ENCODE peak calls at places on chromosome 7, in nine cellular contexts. One of them, this sample, is unnamed.

GRCh38 chr7:83970081-83970480 is 224.5 kb downstream of the SEMA3A start:
- DNase-seq in A549: no peak
- DNase-seq in ovary: no peak
- DNase-seq in suprapubic skin: no peak
- DNase-seq in spleen: no peak
- DNase-seq in transverse colon: no peak
- DNase-seq in upper lobe of left lung: no peak
- DNase-seq in esophagus squamous epithelium: no peak
- DNase-seq in testis: no peak
- DNase-seq in this sample: no peak

GRCh38 chr7:44854644-44855364 is 6.9 kb upstream of the H2AZ2 start:
- DNase-seq in A549: no peak
- DNase-seq in ovary: no peak
- DNase-seq in suprapubic skin: no peak
- DNase-seq in spleen: no peak
- DNase-seq in transverse colon: no peak
- DNase-seq in upper lobe of left lung: no peak
- DNase-seq in esophagus squamous epithelium: no peak
- DNase-seq in testis: no peak
- DNase-seq in this sample: no peak

GRCh38 chr7:33845991-33846509 is 59.3 kb upstream of the BMPER start:
- DNase-seq in A549: no peak
- DNase-seq in ovary: peak; percentile 80
- DNase-seq in suprapubic skin: no peak
- DNase-seq in spleen: no peak
- DNase-seq in transverse colon: no peak
- DNase-seq in upper lobe of left lung: no peak
- DNase-seq in esophagus squamous epithelium: no peak
- DNase-seq in testis: peak; percentile 57
- DNase-seq in this sample: no peak

GRCh38 chr7:133601607-133602006 is 348.7 kb downstream of the EXOC4 start:
- DNase-seq in A549: no peak
- DNase-seq in ovary: no peak
- DNase-seq in suprapubic skin: no peak
- DNase-seq in spleen: no peak
- DNase-seq in transverse colon: no peak
- DNase-seq in upper lobe of left lung: no peak
- DNase-seq in esophagus squamous epithelium: no peak
- DNase-seq in testis: no peak
- DNase-seq in this sample: no peak

GRCh38 chr7:156843157-156843556 is 49.8 kb downstream of the LMBR1 start:
- DNase-seq in A549: no peak
- DNase-seq in ovary: no peak
- DNase-seq in suprapubic skin: no peak
- DNase-seq in spleen: no peak
- DNase-seq in transverse colon: no peak
- DNase-seq in upper lobe of left lung: no peak
- DNase-seq in esophagus squamous epithelium: no peak
- DNase-seq in testis: no peak
- DNase-seq in this sample: no peak

GRCh38 chr7:45220846-45221245 is 63.3 kb downstream of the RAMP3 start:
- DNase-seq in A549: no peak
- DNase-seq in ovary: no peak
- DNase-seq in suprapubic skin: no peak
- DNase-seq in spleen: no peak
- DNase-seq in transverse colon: no peak
- DNase-seq in upper lobe of left lung: no peak
- DNase-seq in esophagus squamous epithelium: no peak
- DNase-seq in testis: no peak
- DNase-seq in this sample: no peak

GRCh38 chr7:42222119-42222518 is 14.9 kb downstream of the GLI3 start:
- DNase-seq in A549: no peak
- DNase-seq in ovary: no peak
- DNase-seq in suprapubic skin: no peak
- DNase-seq in spleen: no peak
- DNase-seq in transverse colon: no peak
- DNase-seq in upper lobe of left lung: no peak
- DNase-seq in esophagus squamous epithelium: no peak
- DNase-seq in testis: no peak
- DNase-seq in this sample: no peak

GRCh38 chr7:85004402-85004801 is 182.5 kb downstream of the SEMA3D start:
- DNase-seq in A549: no peak
- DNase-seq in ovary: no peak
- DNase-seq in suprapubic skin: no peak
- DNase-seq in spleen: no peak
- DNase-seq in transverse colon: no peak
- DNase-seq in upper lobe of left lung: no peak
- DNase-seq in esophagus squamous epithelium: no peak
- DNase-seq in testis: no peak
- DNase-seq in this sample: no peak

GRCh38 chr7:36881206-36881605 is 156.9 kb upstream of the AOAH start:
- DNase-seq in A549: no peak
- DNase-seq in ovary: no peak
- DNase-seq in suprapubic skin: no peak
- DNase-seq in spleen: no peak
- DNase-seq in transverse colon: no peak
- DNase-seq in upper lobe of left lung: no peak
- DNase-seq in esophagus squamous epithelium: no peak
- DNase-seq in testis: no peak
- DNase-seq in this sample: no peak

GRCh38 chr7:74271742-74272141 is 17.5 kb upstream of the CLIP2 start:
- DNase-seq in A549: no peak
- DNase-seq in ovary: no peak
- DNase-seq in suprapubic skin: no peak
- DNase-seq in spleen: no peak
- DNase-seq in transverse colon: no peak
- DNase-seq in upper lobe of left lung: no peak
- DNase-seq in esophagus squamous epithelium: no peak
- DNase-seq in testis: no peak
- DNase-seq in this sample: no peak

GRCh38 chr7:151537818-151538561 is 18.3 kb upstream of the RHEB start:
- DNase-seq in A549: no peak
- DNase-seq in ovary: peak; percentile 30
- DNase-seq in suprapubic skin: no peak
- DNase-seq in spleen: no peak
- DNase-seq in transverse colon: no peak
- DNase-seq in upper lobe of left lung: no peak
- DNase-seq in esophagus squamous epithelium: no peak
- DNase-seq in testis: peak; percentile 68
- DNase-seq in this sample: no peak

GRCh38 chr7:149662591-149663095 is 110.7 kb downstream of the ZNF467 start:
- DNase-seq in A549: peak; percentile 33
- DNase-seq in ovary: no peak
- DNase-seq in suprapubic skin: peak; percentile 69
- DNase-seq in spleen: peak; percentile 83
- DNase-seq in transverse colon: peak; percentile 78
- DNase-seq in upper lobe of left lung: peak; percentile 62
- DNase-seq in esophagus squamous epithelium: no peak
- DNase-seq in testis: peak; percentile 34
- DNase-seq in this sample: peak; percentile 83

GRCh38 chr7:149669121-149669818 is 104.1 kb downstream of the ZNF467 start:
- DNase-seq in A549: no peak
- DNase-seq in ovary: no peak
- DNase-seq in suprapubic skin: no peak
- DNase-seq in spleen: no peak
- DNase-seq in transverse colon: no peak
- DNase-seq in upper lobe of left lung: no peak
- DNase-seq in esophagus squamous epithelium: no peak
- DNase-seq in testis: no peak
- DNase-seq in this sample: no peak

GRCh38 chr7:149664666-149665065 is 108.7 kb downstream of the ZNF467 start:
- DNase-seq in A549: no peak
- DNase-seq in ovary: no peak
- DNase-seq in suprapubic skin: no peak
- DNase-seq in spleen: no peak
- DNase-seq in transverse colon: no peak
- DNase-seq in upper lobe of left lung: no peak
- DNase-seq in esophagus squamous epithelium: no peak
- DNase-seq in testis: no peak
- DNase-seq in this sample: no peak

GRCh38 chr7:149666360-149666905 is 107.0 kb downstream of the ZNF467 start:
- DNase-seq in A549: no peak
- DNase-seq in ovary: no peak
- DNase-seq in suprapubic skin: no peak
- DNase-seq in spleen: no peak
- DNase-seq in transverse colon: no peak
- DNase-seq in upper lobe of left lung: no peak
- DNase-seq in esophagus squamous epithelium: no peak
- DNase-seq in testis: no peak
- DNase-seq in this sample: no peak

DNA sequence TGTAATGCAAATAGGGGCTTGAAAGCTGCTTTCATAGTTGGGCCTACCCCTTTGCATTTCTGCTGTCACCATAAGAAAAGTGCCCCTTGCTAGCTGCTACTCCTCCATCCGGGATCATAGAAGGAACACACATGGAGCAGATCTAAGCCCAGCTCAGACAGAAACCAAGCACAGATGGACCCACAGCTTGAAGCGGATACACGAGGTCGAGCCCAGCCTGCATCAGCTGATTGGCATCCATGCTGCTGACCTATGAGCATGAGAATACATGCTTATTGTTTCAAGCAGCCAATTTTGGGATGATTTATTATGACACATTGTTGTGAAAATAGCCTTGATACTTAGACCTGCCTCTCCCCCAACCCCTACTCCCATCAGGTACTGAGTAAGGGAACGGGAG is 109.2 kb downstream of the ZNF467 start:
- DNase-seq in A549: no peak
- DNase-seq in ovary: no peak
- DNase-seq in suprapubic skin: no peak
- DNase-seq in spleen: no peak
- DNase-seq in transverse colon: no peak
- DNase-seq in upper lobe of left lung: no peak
- DNase-seq in esophagus squamous epithelium: no peak
- DNase-seq in testis: no peak
- DNase-seq in this sample: no peak
- TF ChIP-seq POLR2A in A549: no peak
- TF ChIP-seq POLR2A in ovary: no peak
- TF ChIP-seq POLR2A in suprapubic skin: no peak
- TF ChIP-seq POLR2A in spleen: no peak
- TF ChIP-seq POLR2A in transverse colon: no peak
- TF ChIP-seq POLR2A in upper lobe of left lung: no peak
- TF ChIP-seq POLR2A in esophagus squamous epithelium: no peak
- TF ChIP-seq POLR2A in testis: no peak
- TF ChIP-seq POLR2A in this sample: no peak

DNA sequence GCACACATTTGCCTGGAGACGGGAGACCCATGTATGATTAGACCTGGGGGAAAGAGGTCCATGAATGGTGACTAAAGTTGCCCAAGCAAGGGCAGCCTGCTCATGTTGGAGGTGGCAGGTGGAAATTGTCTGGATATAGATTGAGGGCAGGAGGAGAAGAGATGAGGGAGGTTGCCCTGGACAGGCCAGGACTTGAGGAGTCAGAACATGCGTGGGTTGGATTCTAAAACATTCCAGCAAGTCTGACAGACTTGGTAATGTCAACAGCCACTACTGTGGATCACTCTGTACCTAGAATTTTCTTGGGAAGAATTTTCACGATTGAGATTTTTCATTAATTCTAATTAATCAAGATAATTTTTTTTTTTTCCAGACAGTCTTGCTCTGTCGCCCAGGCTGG is 19.1 kb upstream of the SVOPL start:
- DNase-seq in A549: no peak
- DNase-seq in ovary: no peak
- DNase-seq in suprapubic skin: no peak
- DNase-seq in spleen: no peak
- DNase-seq in transverse colon: no peak
- DNase-seq in upper lobe of left lung: no peak
- DNase-seq in esophagus squamous epithelium: no peak
- DNase-seq in testis: no peak
- DNase-seq in this sample: no peak
- H3K4me3 ChIP-seq in A549: no peak overlapping the region
- H3K4me3 ChIP-seq in ovary: no peak overlapping the region
- H3K4me3 ChIP-seq in suprapubic skin: no peak overlapping the region
- H3K4me3 ChIP-seq in spleen: no peak overlapping the region
- H3K4me3 ChIP-seq in transverse colon: no peak overlapping the region
- H3K4me3 ChIP-seq in upper lobe of left lung: no peak overlapping the region
- H3K4me3 ChIP-seq in esophagus squamous epithelium: no peak overlapping the region
- H3K4me3 ChIP-seq in testis: no peak overlapping the region
- H3K4me3 ChIP-seq in this sample: no peak overlapping the region

DNA sequence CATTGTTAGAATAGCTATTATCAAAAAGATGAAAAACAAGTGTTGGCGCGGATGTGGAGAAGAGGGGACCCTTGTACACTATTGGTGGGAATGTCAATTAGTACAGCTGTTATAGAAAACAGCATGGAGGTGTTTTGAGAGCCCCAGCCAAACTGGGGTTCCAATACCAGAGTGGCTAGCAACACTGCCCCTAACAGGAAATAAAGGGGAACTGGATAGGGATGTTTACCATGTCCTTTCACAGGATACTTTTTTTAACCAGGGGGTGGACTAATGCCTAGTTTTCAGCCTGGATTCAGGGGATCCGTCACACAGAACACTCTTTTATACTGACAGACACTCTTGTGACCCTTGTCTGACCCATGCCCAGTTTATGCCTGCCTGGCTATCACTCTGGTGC is 6.9 kb upstream of the GSTK1 start:
- DNase-seq in A549: no peak
- DNase-seq in ovary: no peak
- DNase-seq in suprapubic skin: no peak
- DNase-seq in spleen: no peak
- DNase-seq in transverse colon: no peak
- DNase-seq in upper lobe of left lung: no peak
- DNase-seq in esophagus squamous epithelium: no peak
- DNase-seq in testis: no peak
- DNase-seq in this sample: no peak
- TF ChIP-seq CTCF in A549: no peak
- TF ChIP-seq CTCF in ovary: no peak
- TF ChIP-seq CTCF in suprapubic skin: no peak
- TF ChIP-seq CTCF in spleen: no peak
- TF ChIP-seq CTCF in transverse colon: no peak
- TF ChIP-seq CTCF in upper lobe of left lung: no peak
- TF ChIP-seq CTCF in esophagus squamous epithelium: no peak
- TF ChIP-seq CTCF in testis: no peak
- TF ChIP-seq CTCF in this sample: peak; percentile 14

DNA sequence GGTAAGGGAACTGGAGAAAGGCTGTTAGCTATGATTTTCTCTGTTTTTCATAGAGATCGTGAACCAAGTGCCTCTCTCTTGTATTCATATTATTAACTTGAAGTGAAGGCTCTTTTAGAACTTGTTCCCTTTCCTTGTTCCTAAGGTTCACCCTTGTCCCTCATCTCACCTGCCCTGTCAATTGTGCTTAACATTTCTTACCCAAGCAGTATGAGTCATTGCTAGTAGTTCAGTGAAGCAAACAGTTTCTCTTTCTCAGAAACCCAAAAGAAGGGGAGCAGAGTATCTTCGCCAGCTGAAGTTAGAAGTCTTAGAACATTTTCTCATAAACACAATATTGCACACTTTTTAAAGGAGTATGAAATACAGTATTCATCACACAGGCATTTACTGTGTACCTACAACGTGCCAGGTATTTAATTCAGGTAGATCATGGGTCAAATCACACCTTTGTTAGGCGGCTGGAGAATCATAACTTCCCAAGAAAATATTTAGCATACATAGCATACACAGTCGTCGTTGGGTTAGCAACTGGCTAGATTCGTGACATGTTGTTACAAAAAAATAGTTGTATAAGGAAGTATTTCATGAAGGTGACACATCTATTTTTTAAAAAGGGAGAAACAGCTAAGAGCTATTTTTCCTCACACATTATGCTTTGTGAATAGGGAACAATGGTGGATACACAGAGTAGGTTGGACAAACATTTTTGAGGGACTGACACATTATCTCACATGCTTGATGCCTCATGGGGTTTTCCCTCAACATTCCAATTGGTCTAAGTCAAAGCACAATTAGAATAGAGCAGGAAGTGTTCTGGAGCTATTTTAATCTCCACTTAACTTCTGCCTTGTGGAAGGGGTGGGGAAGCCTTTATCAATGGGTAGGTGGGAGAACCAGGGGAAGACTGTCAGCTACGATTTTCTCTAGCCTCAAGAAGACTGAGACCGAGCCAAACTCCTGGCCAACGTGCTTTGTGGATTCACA is 13.2 kb downstream of the HDAC9 start:
- DNase-seq in A549: peak; percentile 23
- DNase-seq in ovary: no peak
- DNase-seq in suprapubic skin: no peak
- DNase-seq in spleen: no peak
- DNase-seq in transverse colon: no peak
- DNase-seq in upper lobe of left lung: peak; percentile 26
- DNase-seq in esophagus squamous epithelium: no peak
- DNase-seq in testis: no peak
- DNase-seq in this sample: no peak
- TF ChIP-seq POLR2A in A549: no peak
- TF ChIP-seq POLR2A in ovary: no peak
- TF ChIP-seq POLR2A in suprapubic skin: no peak
- TF ChIP-seq POLR2A in spleen: no peak
- TF ChIP-seq POLR2A in transverse colon: no peak
- TF ChIP-seq POLR2A in upper lobe of left lung: no peak
- TF ChIP-seq POLR2A in esophagus squamous epithelium: no peak
- TF ChIP-seq POLR2A in testis: no peak
- TF ChIP-seq POLR2A in this sample: peak; percentile 18